ENCODE peak calls at places on chromosomes 11 and 22, in ten cellular contexts. C, K, U, Y, H, M, O, D, S and E are unnamed samples.

GRCh38 chr11:126837581-126837980 is 163.0 kb downstream of the KIRREL3 start:
- DNase-seq in C (no peak), K (no peak), U (no peak), Y (no peak), H (no peak), M (no peak), O (no peak), D (no peak), S (no peak), E (no peak)

GRCh38 chr11:15053201-15053685 is 20.1 kb upstream of the CALCB start:
- DNase-seq in C (no peak), K (no peak), U (peak), Y (no peak), H (no peak), M (no peak), O (peak), D (peak), S (no peak), E (no peak)

GRCh38 chr11:59097113-59097708 is 9.8 kb upstream of the FAM111B start:
- DNase-seq in C (peak), K (peak), U (peak), Y (peak), H (peak), M (peak), O (peak), D (peak), S (peak), E (peak)

GRCh38 chr11:131356201-131356600 is 14.2 kb upstream of the NTM start:
- DNase-seq in C (no peak), K (no peak), U (no peak), Y (no peak), H (no peak), M (no peak), O (peak), D (no peak), S (no peak), E (no peak)

GRCh38 chr11:13249992-13250391 is 27.6 kb upstream of the BMAL1 start:
- DNase-seq in C (peak), K (no peak), U (no peak), Y (no peak), H (no peak), M (no peak), O (peak), D (peak), S (no peak), E (no peak)

GRCh38 chr22:23910496-23911190 is 16.5 kb downstream of the MIF start:
- DNase-seq in C (no peak), K (no peak), U (no peak), Y (peak), H (no peak), M (no peak), O (no peak), D (no peak), S (no peak), E (no peak)

GRCh38 chr11:45150943-45151342 is 4.5 kb downstream of the PRDM11 start:
- DNase-seq in C (no peak), K (no peak), U (no peak), Y (no peak), H (no peak), M (no peak), O (no peak), D (no peak), S (no peak), E (no peak)

GRCh38 chr11:22787565-22788162 is 41.9 kb downstream of the SVIP start:
- DNase-seq in C (peak), K (no peak), U (peak), Y (peak), H (peak), M (no peak), O (peak), D (peak), S (peak), E (no peak)

GRCh38 chr11:119125849-119126248 is 4.5 kb downstream of the HINFP start:
- DNase-seq in C (no peak), K (no peak), U (no peak), Y (no peak), H (no peak), M (no peak), O (no peak), D (no peak), S (no peak), E (peak)

GRCh38 chr11:128324051-128324481 is 263.3 kb downstream of the ETS1 start:
- DNase-seq in C (no peak), K (no peak), U (no peak), Y (no peak), H (no peak), M (no peak), O (no peak), D (no peak), S (no peak), E (no peak)

GRCh38 chr11:2664886-2665746 is 34.7 kb downstream of the KCNQ1OT1 start:
- DNase-seq in C (no peak), K (no peak), U (no peak), Y (no peak), H (no peak), M (no peak), O (no peak), D (no peak), S (no peak), E (no peak)

GRCh38 chr11:14673824-14674432 is 30.3 kb downstream of the PDE3B start:
- DNase-seq in C (no peak), K (no peak), U (no peak), Y (no peak), H (no peak), M (no peak), O (no peak), D (no peak), S (no peak), E (no peak)

GRCh38 chr11:41861791-41862190 is 402.3 kb upstream of the LRRC4C start:
- DNase-seq in C (no peak), K (no peak), U (no peak), Y (no peak), H (no peak), M (no peak), O (no peak), D (no peak), S (no peak), E (no peak)

GRCh38 chr11:47714554-47715081 is 551 bp downstream of the AGBL2 start:
- DNase-seq in C (peak), K (peak), U (peak), Y (peak), H (no peak), M (no peak), O (no peak), D (peak), S (no peak), E (peak)

GRCh38 chr11:107856981-107857517 is 1.5 kb downstream of the SLC35F2 start:
- DNase-seq in C (peak), K (peak), U (no peak), Y (no peak), H (no peak), M (no peak), O (no peak), D (peak), S (no peak), E (peak)

GRCh38 chr11:115676206-115676605 is 172.0 kb upstream of the CADM1 start:
- DNase-seq in C (no peak), K (no peak), U (peak), Y (peak), H (no peak), M (no peak), O (no peak), D (no peak), S (no peak), E (no peak)

GRCh38 chr11:72589802-72590761 is 84.1 kb downstream of the PDE2A start:
- DNase-seq in C (no peak), K (peak), U (no peak), Y (no peak), H (peak), M (peak), O (no peak), D (peak), S (no peak), E (no peak)

GRCh38 chr11:1218788-1219445 is 3.9 kb upstream of the MUC5B start:
- DNase-seq in C (no peak), K (peak), U (no peak), Y (no peak), H (no peak), M (no peak), O (no peak), D (no peak), S (no peak), E (peak)

GRCh38 chr22:33519140-33519973 is 400.9 kb downstream of the LARGE1 start:
- DNase-seq in C (peak), K (no peak), U (peak), Y (peak), H (no peak), M (no peak), O (peak), D (peak), S (peak), E (no peak)

GRCh38 chr11:35748644-35749043 is 86.1 kb downstream of the TRIM44 start:
- DNase-seq in C (no peak), K (no peak), U (no peak), Y (no peak), H (no peak), M (no peak), O (no peak), D (peak), S (no peak), E (no peak)